ENCODE peak calls at places on chromosome 19, in five cellular contexts. Z is lower leg skin, P is foreskin fibroblast, C is choroid plexus epithelial cell, Y is heart left ventricle. T is an unnamed sample.

GRCh38 chr19:19064811-19065745 is 1.3 kb downstream of the SLC25A42 start:
- DNase-seq in Z (no peak), P (peak), C (peak), Y (peak), T (no peak)

GRCh38 chr19:55368106-55368505 is 2.2 kb downstream of the IL11 start:
- DNase-seq in Z (no peak), P (no peak), C (no peak), Y (no peak), T (no peak)

GRCh38 chr19:29454109-29454508 is 71.7 kb upstream of the VSTM2B start:
- DNase-seq in Z (no peak), P (no peak), C (no peak), Y (no peak), T (no peak)

GRCh38 chr19:45450042-45450380 is 17.8 kb upstream of the FOSB start:
- DNase-seq in Z (no peak), P (no peak), C (no peak), Y (no peak), T (no peak)

GRCh38 chr19:35293733-35294309 is 1.9 kb downstream of the MAG start:
- DNase-seq in Z (no peak), P (no peak), C (no peak), Y (no peak), T (no peak)

GRCh38 chr19:39907213-39907612 is 27.2 kb downstream of the FCGBP start:
- DNase-seq in Z (no peak), P (no peak), C (no peak), Y (no peak), T (no peak)

GRCh38 chr19:8210660-8211101 is 1.5 kb downstream of the CERS4 start:
- DNase-seq in Z (no peak), P (no peak), C (no peak), Y (no peak), T (no peak)

GRCh38 chr19:41932259-41933130 is 4.2 kb upstream of the ERFL start:
- DNase-seq in Z (no peak), P (no peak), C (no peak), Y (no peak), T (no peak)

GRCh38 chr19:41734585-41734984 is 20.7 kb upstream of the CEACAM6 start:
- DNase-seq in Z (no peak), P (no peak), C (no peak), Y (no peak), T (no peak)

GRCh38 chr19:8731428-8732169 is 10.2 kb downstream of the OR2Z1 start:
- DNase-seq in Z (no peak), P (no peak), C (no peak), Y (no peak), T (no peak)

GRCh38 chr19:35592226-35592625 is 6.3 kb downstream of the PMIS2 start:
- DNase-seq in Z (no peak), P (peak), C (peak), Y (no peak), T (peak)

GRCh38 chr19:55545913-55546495 is 661 bp upstream of the SBK3 start:
- DNase-seq in Z (no peak), P (peak), C (no peak), Y (peak), T (no peak)

GRCh38 chr19:40671404-40671803 is 19.0 kb downstream of the NUMBL start:
- DNase-seq in Z (no peak), P (no peak), C (no peak), Y (peak), T (no peak)

GRCh38 chr19:28406966-28407365 is 806.0 kb downstream of the UQCRFS1 start:
- DNase-seq in Z (no peak), P (no peak), C (no peak), Y (no peak), T (no peak)

GRCh38 chr19:16825312-16826168 is 3.7 kb upstream of the SIN3B start:
- DNase-seq in Z (peak), P (peak), C (peak), Y (peak), T (peak)

GRCh38 chr19:34274284-34274826 is 20.0 kb downstream of the GARRE1 start:
- DNase-seq in Z (no peak), P (peak), C (no peak), Y (no peak), T (no peak)

GRCh38 chr19:49339364-49340068 is 4.3 kb downstream of the CD37 start:
- DNase-seq in Z (peak), P (peak), C (peak), Y (peak), T (peak)

GRCh38 chr19:28472843-28473242 is 740.1 kb downstream of the UQCRFS1 start:
- DNase-seq in Z (peak), P (peak), C (peak), Y (peak), T (no peak)

GRCh38 chr19:51439021-51439465 is 19.2 kb downstream of the SIGLEC8 start:
- DNase-seq in Z (no peak), P (no peak), C (peak), Y (no peak), T (no peak)

GRCh38 chr19:13807421-13808021 is 12.3 kb downstream of the ZSWIM4 start:
- DNase-seq in Z (no peak), P (no peak), C (no peak), Y (no peak), T (no peak)

GRCh38 chr19:50046649-50047503 is 21.1 kb downstream of the ZNF473 start:
- DNase-seq in Z (peak), P (peak), C (peak), Y (peak), T (no peak)

GRCh38 chr19:33216198-33216830 is 9.3 kb downstream of the SLC7A10 start:
- DNase-seq in Z (no peak), P (no peak), C (no peak), Y (no peak), T (no peak)

GRCh38 chr19:58518261-58519086 is 1.1 kb downstream of the ZBTB45 start:
- DNase-seq in Z (peak), P (peak), C (no peak), Y (no peak), T (no peak)

DNA sequence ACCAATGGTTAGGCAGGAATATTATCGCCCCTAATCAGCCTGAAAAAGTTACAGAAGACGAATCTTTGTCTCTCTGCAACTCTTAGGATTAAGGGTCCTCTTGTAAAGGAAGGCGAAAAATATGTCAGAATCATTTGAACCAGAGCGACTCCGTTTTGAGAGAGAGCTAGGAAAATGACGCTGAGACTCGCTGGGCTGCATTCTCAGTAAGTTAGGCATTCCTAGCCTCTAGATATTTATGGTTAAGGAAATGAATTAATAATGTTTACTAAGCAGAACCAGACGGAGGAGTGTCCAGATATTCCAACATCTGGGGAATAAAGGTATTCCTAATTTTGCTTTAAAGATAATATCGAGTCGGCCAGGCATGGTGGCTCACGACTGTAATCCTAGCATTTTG is 755 bp upstream of the ZNF726 start:
- DNase-seq in Z (no peak), P (peak), C (no peak), Y (no peak), T (no peak)
- H3K4me3 ChIP-seq in Z (no peak), P (peak), C (no peak), Y (no peak), T (peak)

DNA sequence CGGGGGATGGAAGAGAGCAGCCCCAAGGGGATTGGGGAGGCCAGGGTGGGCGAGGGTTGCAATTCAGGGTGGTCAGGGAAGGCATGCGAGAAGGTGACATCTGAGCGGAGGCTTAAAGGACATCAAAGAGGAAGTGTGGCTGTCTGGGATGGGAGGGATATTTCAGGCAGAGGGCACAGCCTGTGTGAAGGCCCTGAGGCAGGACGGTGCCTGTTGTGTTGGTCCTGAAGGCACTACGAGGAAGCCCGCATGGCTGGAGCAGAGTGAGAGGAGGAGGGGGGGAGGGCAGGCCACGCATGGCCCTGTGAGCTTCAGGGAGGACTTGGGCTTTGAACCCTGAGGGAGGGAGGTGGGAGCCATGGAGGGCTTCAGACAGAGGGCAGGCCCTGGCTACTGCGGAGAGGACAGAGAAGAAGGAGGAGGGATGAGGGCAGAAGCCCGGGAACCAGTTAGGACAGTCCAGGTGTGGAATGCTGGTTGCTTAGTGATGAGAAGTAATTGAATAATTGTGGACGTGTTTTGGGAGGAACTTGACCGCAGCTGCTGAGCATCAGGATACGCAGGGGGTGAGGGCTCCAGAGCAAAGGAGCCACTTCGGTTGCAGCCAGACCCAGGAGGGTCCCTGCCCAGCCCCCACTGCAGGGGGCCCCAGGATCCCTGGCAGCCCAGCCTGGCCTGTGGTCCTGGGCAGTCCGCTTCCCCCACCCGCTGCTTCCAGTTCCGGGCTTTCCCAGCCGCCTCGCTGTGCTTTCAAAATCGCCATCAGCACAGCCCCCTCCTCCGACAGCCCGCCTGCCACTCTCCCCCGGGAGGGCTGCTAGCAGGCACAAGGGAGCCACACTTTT is 6.2 kb downstream of the TLE6 start:
- DNase-seq in Z (no peak), P (peak), C (peak), Y (peak), T (peak)
- H3K4me3 ChIP-seq in Z (no peak), P (peak), C (peak), Y (peak), T (peak)

GRCh38 chr19:47228937-47229673 is 1.9 kb downstream of the BBC3 start:
- DNase-seq in Z (no peak), P (peak), C (peak), Y (no peak), T (no peak)
- H3K4me3 ChIP-seq in Z (no peak), P (peak), C (peak), Y (peak), T (peak)

GRCh38 chr19:38417146-38417543 is 8.9 kb downstream of the RASGRP4 start:
- DNase-seq in Z (no peak), P (no peak), C (no peak), Y (no peak), T (no peak)
- H3K4me3 ChIP-seq in Z (no peak), P (no peak), C (no peak), Y (no peak), T (no peak)

GRCh38 chr19:38650911-38651584 is 3.6 kb downstream of the ACTN4 start:
- DNase-seq in Z (no peak), P (peak), C (peak), Y (no peak), T (peak)
- H3K4me3 ChIP-seq in Z (no peak), P (peak), C (no peak), Y (peak), T (peak)

DNA sequence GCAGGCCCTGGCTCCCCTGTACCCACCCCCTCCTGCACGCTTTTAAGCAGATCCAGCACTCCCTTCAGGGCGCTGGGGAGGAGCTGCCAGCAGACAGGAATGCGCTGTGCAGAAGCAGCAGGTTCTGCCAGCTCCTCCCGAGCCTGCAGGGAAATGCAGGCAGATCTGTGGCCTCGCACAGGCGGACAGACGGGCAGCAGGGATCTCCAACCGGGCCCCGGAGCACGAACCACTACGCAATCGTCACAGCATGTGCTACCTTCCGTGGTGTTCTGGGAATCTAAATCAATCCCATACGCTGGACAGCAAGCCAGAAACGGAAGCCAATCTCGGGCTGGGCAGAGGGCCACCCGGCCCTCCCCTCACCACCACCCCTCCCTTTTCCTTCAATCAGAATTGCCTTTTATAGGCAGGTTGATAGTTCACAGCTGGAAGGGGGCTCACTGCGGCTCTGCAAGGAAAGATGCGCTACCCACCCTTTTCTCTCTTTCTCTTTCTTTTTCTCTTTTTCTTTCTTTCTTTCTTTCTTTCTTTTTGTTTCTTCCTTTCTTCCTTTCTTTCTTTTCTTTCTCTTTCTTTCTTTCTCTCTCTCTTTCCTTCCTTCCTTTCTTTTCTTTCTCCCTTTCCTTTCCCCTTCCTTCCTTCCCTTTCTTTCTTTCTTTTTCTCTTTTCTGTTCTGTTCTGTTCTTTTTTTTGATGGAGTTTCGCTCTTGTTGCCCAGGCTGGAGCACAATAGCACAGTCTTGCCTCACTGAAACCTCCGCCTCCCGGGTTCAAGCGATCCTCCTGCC is 99.9 kb downstream of the GNG7 start:
- DNase-seq in Z (peak), P (peak), C (peak), Y (peak), T (peak)
- H3K4me3 ChIP-seq in Z (no peak), P (peak), C (peak), Y (peak), T (peak)

DNA sequence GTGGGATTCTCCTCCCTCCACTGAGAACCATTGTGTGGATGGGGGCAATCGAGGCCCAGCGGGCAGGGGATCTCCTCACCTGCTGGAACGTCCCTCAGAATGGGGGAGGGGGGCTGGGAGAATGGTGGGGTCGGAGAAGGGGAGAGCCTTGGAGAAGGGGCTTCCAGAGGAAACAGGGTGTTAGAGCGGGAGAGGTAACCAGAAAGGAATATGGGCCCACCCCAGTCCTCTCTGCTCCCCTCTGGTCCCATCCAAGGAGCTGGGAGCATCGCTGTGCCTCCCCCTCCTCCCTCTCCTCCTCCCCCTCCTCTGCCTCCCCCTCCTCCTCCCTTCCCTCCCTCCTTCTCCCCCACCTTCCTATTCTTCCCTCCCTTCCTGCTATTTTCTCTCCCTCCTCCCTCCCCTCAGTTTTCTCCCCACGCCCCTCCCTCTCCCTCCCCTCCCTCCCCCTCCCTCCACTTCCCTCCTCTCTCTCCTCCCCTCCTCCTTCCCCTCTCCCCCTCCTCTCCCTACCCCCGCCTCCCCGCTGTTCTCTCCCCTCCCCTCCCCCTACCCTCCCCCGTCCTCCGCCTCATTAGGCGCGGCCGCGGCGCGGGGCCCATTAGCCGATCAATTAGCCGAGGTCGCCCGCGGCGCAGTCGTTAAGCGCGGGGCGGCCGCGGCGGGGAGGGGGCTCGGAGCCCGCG is 15.5 kb downstream of the TLE5 start:
- DNase-seq in Z (no peak), P (no peak), C (no peak), Y (peak), T (no peak)
- H3K4me3 ChIP-seq in Z (no peak), P (no peak), C (no peak), Y (peak), T (peak)

GRCh38 chr19:10749435-10750384 is 31.8 kb downstream of the DNM2 start:
- DNase-seq in Z (no peak), P (no peak), C (no peak), Y (no peak), T (no peak)
- H3K4me3 ChIP-seq in Z (no peak), P (no peak), C (no peak), Y (no peak), T (no peak)

DNA sequence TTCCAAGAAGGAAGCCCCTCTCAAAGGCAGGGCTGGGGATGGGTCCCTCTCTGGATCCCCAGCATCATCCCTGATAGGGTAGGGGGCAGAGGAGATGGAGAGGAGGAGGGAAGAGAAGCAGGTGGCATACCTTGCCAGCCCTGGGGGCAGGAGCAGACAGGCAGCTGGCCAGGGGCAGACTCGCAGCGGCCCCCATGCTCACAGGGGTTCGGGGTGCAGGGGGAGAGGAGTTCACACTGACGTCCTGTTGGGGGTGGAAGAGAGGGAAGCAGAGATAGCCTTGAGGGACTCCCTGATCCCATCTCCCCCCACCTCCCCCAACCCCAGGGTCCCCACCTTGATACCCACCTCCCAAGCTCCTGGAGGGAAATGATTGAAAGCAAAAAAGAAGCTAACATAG is 16.0 kb downstream of the NOTCH3 start:
- DNase-seq in Z (no peak), P (no peak), C (no peak), Y (no peak), T (no peak)
- H3K4me3 ChIP-seq in Z (no peak), P (no peak), C (no peak), Y (no peak), T (no peak)

T was measured in skeletal muscle cell.